ENCODE peak calls at places on chromosomes 1 and 21, in seven cellular contexts. J is MM.1S, B is neural progenitor cell, R is hepatocyte, V is PC-3, Q is SK-N-SH, A is HCT116. S is an unnamed sample.
A peak's percentile ranks its signal among the peaks of the same experiment; 100 is the strongest.

GRCh38 chr1:94755675-94756074 is 64.5 kb upstream of the SLC44A3 start:
- DNase-seq in J (no peak), B (no peak), R (peak; percentile 78), V (no peak), Q (peak; percentile 72), A (no peak), S (peak; percentile 3)

GRCh38 chr1:94792876-94793605 is 27.1 kb upstream of the SLC44A3 start:
- DNase-seq in J (no peak), B (no peak), R (no peak), V (no peak), Q (no peak), A (no peak), S (no peak)

GRCh38 chr1:109782927-109783326 is 19.2 kb upstream of the EPS8L3 start:
- DNase-seq in J (no peak), B (no peak), R (no peak), V (no peak), Q (no peak), A (no peak), S (no peak)

GRCh38 chr1:15708486-15709137 is 24.5 kb downstream of the PLEKHM2 start:
- DNase-seq in J (no peak), B (no peak), R (no peak), V (peak; percentile 59), Q (no peak), A (no peak), S (no peak)

GRCh38 chr1:237932806-237933205 is 42.1 kb upstream of the ZP4 start:
- DNase-seq in J (no peak), B (no peak), R (no peak), V (no peak), Q (no peak), A (no peak), S (no peak)

GRCh38 chr1:34460193-34460592 is 283.5 kb downstream of the C1orf94 start:
- DNase-seq in J (peak; percentile 49), B (peak; percentile 47), R (peak; percentile 34), V (peak; percentile 61), Q (peak; percentile 37), A (peak; percentile 47), S (peak; percentile 46)

GRCh38 chr1:235892080-235892670 is 25.5 kb upstream of the LYST start:
- DNase-seq in J (no peak), B (no peak), R (no peak), V (no peak), Q (no peak), A (no peak), S (no peak)

GRCh38 chr1:28602536-28603439 is 10.7 kb downstream of the RAB42 start:
- DNase-seq in J (peak; percentile 61), B (peak; percentile 80), R (peak; percentile 81), V (peak; percentile 86), Q (peak; percentile 80), A (no peak), S (peak; percentile 68)

GRCh38 chr1:58395355-58395754 is 151.2 kb downstream of the OMA1 start:
- DNase-seq in J (no peak), B (no peak), R (peak; percentile 10), V (peak; percentile 69), Q (no peak), A (peak; percentile 34), S (no peak)

GRCh38 chr21:21631961-21632360 is 633.8 kb downstream of the NCAM2 start:
- DNase-seq in J (no peak), B (no peak), R (no peak), V (peak; percentile 31), Q (no peak), A (no peak), S (no peak)

GRCh38 chr1:98398649-98399048 is 262.9 kb upstream of the SNX7 start:
- DNase-seq in J (no peak), B (no peak), R (no peak), V (no peak), Q (no peak), A (no peak), S (no peak)

GRCh38 chr1:112798293-112798692 is 83.2 kb upstream of the PPM1J start:
- DNase-seq in J (no peak), B (no peak), R (no peak), V (no peak), Q (no peak), A (no peak), S (no peak)

GRCh38 chr1:94315552-94316116 is 78.2 kb upstream of the ARHGAP29 start:
- DNase-seq in J (no peak), B (no peak), R (no peak), V (no peak), Q (no peak), A (no peak), S (no peak)

GRCh38 chr1:145701306-145701862 is 5.8 kb downstream of the PDZK1 start:
- DNase-seq in J (no peak), B (no peak), R (no peak), V (no peak), Q (no peak), A (no peak), S (no peak)

GRCh38 chr1:29990304-29990703 is 733.1 kb downstream of the MATN1 start:
- DNase-seq in J (no peak), B (no peak), R (no peak), V (no peak), Q (no peak), A (no peak), S (no peak)

GRCh38 chr1:229557913-229558414 is 543 bp downstream of the ABCB10 start:
- DNase-seq in J (peak; percentile 54), B (peak; percentile 63), R (peak; percentile 66), V (peak; percentile 43), Q (peak; percentile 80), A (no peak), S (peak; percentile 79)

GRCh38 chr1:177283380-177283779 is 112.6 kb downstream of the BRINP2 start:
- DNase-seq in J (no peak), B (no peak), R (no peak), V (no peak), Q (no peak), A (no peak), S (no peak)

GRCh38 chr21:29085106-29085752 is 11.8 kb upstream of the CCT8 start:
- DNase-seq in J (no peak), B (no peak), R (no peak), V (no peak), Q (no peak), A (no peak), S (no peak)

GRCh38 chr1:27832762-27833161 is 2.2 kb downstream of the PPP1R8 start:
- DNase-seq in J (no peak), B (no peak), R (no peak), V (peak; percentile 25), Q (no peak), A (no peak), S (no peak)

GRCh38 chr1:179229214-179230140 is at the start of gene ABL2:
- DNase-seq in J (peak; percentile 80), B (peak; percentile 85), R (peak; percentile 67), V (peak; percentile 44), Q (peak; percentile 96), A (peak; percentile 31), S (peak; percentile 65)

GRCh38 chr1:197391303-197392226 is 123.5 kb downstream of the CRB1 start:
- DNase-seq in J (no peak), B (peak; percentile 13), R (no peak), V (no peak), Q (no peak), A (no peak), S (no peak)

GRCh38 chr1:71147637-71148360 is 67.0 kb upstream of the ZRANB2 start:
- DNase-seq in J (no peak), B (no peak), R (no peak), V (no peak), Q (no peak), A (no peak), S (no peak)

GRCh38 chr1:234214129-234214910 is 158.9 kb upstream of the COA6 start:
- DNase-seq in J (no peak), B (peak; percentile 66), R (peak; percentile 63), V (peak; percentile 54), Q (peak; percentile 87), A (no peak), S (no peak)

GRCh38 chr21:41428847-41429246 is 2.8 kb downstream of the MX1 start:
- DNase-seq in J (no peak), B (no peak), R (no peak), V (no peak), Q (no peak), A (no peak), S (no peak)

GRCh38 chr21:41428311-41428710 is 2.3 kb downstream of the MX1 start:
- DNase-seq in J (no peak), B (no peak), R (no peak), V (no peak), Q (no peak), A (no peak), S (no peak)

GRCh38 chr21:41427556-41427955 is 1.5 kb downstream of the MX1 start:
- DNase-seq in J (no peak), B (no peak), R (no peak), V (no peak), Q (no peak), A (no peak), S (no peak)

GRCh38 chr21:41429925-41430491 is 4.0 kb downstream of the MX1 start:
- DNase-seq in J (no peak), B (no peak), R (no peak), V (no peak), Q (no peak), A (no peak), S (no peak)

GRCh38 chr21:41429305-41429704 is 3.3 kb downstream of the MX1 start:
- DNase-seq in J (no peak), B (no peak), R (no peak), V (no peak), Q (no peak), A (no peak), S (no peak)
- TF ChIP-seq EZH2phosphoT487 in J (no peak), B (no peak), R (no peak), V (no peak), Q (no peak), A (no peak), S (no peak)

DNA sequence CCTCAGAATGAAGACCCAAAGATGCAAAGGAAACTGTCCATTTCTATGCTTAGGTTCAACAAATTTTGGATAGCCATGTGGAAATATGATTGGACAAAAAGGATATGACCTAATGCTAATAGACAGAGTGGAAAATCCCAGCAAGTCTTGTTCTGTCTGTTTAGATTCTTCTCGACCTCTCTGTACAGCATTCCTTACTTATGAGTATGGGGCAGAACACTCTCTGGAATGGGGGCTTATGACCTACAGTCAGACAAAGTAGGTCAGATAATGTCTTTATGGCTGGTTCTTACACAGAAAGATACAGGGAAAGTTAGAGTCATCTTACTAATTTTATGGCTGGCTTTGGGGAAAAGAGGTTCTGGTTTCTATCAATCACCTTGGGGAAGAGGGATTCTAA is 2.8 kb downstream of the GCSAML start:
- DNase-seq in J (no peak), B (no peak), R (peak; percentile 45), V (peak; percentile 71), Q (no peak), A (no peak), S (no peak)
- H3K9me3 ChIP-seq in J (no peaks in the 10 kb centered on the region), B (no peaks in the 10 kb centered on the region), R (no peaks in the 10 kb centered on the region), V (no peaks in the 10 kb centered on the region), Q (no peaks in the 10 kb centered on the region), A (no peaks in the 10 kb centered on the region), S (no peaks in the 10 kb centered on the region)

DNA sequence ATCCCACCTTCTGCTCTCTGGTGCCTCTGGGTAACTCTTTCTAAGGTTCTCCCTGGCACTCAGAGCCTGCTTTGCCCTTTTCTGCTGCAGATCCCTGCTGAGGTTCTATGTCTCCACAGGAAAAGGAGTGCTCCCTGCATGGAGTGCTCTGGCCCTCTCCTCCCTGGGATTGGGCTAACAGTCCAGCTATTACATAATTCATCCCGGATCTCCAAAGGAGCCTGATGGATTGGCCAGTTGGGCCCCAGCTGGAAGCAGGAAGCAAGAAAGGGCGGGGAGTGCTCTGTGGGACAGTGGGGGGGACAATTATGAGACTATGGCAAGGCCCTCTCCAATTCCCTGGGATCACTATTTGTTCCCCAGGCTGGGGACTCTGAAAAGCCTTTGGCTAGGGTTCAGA is 51.9 kb upstream of the GOLT1A start:
- DNase-seq in J (no peak), B (no peak), R (no peak), V (no peak), Q (no peak), A (no peak), S (no peak)
- TF ChIP-seq CTCF in J (no peak), B (no peak), R (no peak), V (no peak), Q (no peak), A (no peak), S (no peak)

GRCh38 chr1:117093091-117093534 is 28.4 kb downstream of the TRIM45 start:
- DNase-seq in J (no peak), B (peak; percentile 19), R (peak; percentile 74), V (peak; percentile 84), Q (no peak), A (no peak), S (no peak)
- TF ChIP-seq EZH2phosphoT487 in J (no peak), B (no peak), R (no peak), V (no peak), Q (no peak), A (no peak), S (no peak)

S was measured in OCI-LY7.